ENCODE peak calls at places on chromosomes 2 and 18, in five cellular contexts. X is astrocyte of the spinal cord, V is ascending aorta, P is GM06990, J is heart right ventricle. B is an unnamed sample.

GRCh38 chr2:148959745-148960144 is 78.8 kb upstream of the LYPD6B start:
- DNase-seq in V (no peak), X (no peak), J (no peak), P (no peak), B (no peak)

GRCh38 chr2:218263817-218264611 is 3.2 kb downstream of the GPBAR1 start:
- DNase-seq in J (no peak), V (no peak), X (no peak), P (no peak), B (no peak)

GRCh38 chr2:126674075-126674744 is 18.3 kb downstream of the GYPC start:
- DNase-seq in J (no peak), P (no peak), X (no peak), V (no peak), B (no peak)

GRCh38 chr2:11492720-11493119 is 26.8 kb upstream of the E2F6 start:
- DNase-seq in X (no peak), J (no peak), V (no peak), P (no peak), B (no peak)

GRCh38 chr2:102606353-102606752 is 13.0 kb upstream of the SLC9A2 start:
- DNase-seq in V (no peak), J (no peak), X (no peak), P (no peak), B (no peak)

GRCh38 chr2:217371681-217372297 is 511.9 kb upstream of the TNP1 start:
- DNase-seq in X (no peak), V (no peak), J (no peak), P (no peak), B (no peak)

GRCh38 chr2:45652090-45653050 is 895 bp downstream of the PRKCE start:
- DNase-seq in V (peak; percentile 15), X (peak; percentile 53), J (peak; percentile 41), P (peak; percentile 55), B (no peak)

GRCh38 chr2:20067992-20068727 is 16.7 kb upstream of the LAPTM4A start:
- DNase-seq in P (no peak), J (no peak), X (peak; percentile 88), V (no peak), B (no peak)

GRCh38 chr2:52238782-52239181 is 1206.8 kb upstream of the NRXN1 start:
- DNase-seq in V (no peak), X (no peak), P (no peak), J (no peak), B (no peak)

GRCh38 chr2:186426153-186427016 is 59.7 kb upstream of the ZC3H15 start:
- DNase-seq in P (peak; percentile 29), X (no peak), J (no peak), V (no peak), B (no peak)

GRCh38 chr2:132581917-132582316 is 88.1 kb downstream of the LYPD1 start:
- DNase-seq in V (no peak), P (no peak), J (no peak), X (no peak), B (no peak)

GRCh38 chr2:10448646-10449480 is 736 bp upstream of the ODC1 start:
- DNase-seq in J (peak; percentile 86), X (peak; percentile 85), V (peak; percentile 63), P (no peak), B (peak; percentile 53)
- TF ChIP-seq CTCF in J (no peak), X (peak; percentile 24), V (peak; percentile 29), P (no peak), B (no peak)

DNA sequence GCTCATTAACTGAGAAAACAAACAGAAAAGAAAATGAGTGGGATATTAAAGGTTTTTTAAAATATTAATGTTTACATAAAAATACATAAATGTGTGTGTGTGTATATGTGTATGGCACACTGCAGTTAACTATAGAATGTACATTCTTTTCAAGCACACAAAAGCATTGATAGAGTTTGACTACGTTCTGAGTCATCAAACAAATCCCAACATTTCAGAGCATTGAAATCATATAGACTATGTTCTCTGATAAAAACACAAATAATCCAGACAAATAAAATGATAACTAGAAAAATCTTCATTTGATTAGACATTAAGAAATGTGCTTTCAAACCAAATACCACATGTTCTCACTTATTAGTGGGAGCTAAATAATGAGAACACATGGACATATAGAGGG is 84.3 kb upstream of the CELF4 start:
- DNase-seq in P (no peak), J (no peak), V (no peak), X (no peak), B (no peak)
- TF ChIP-seq CTCF in P (no peak), J (no peak), V (no peak), X (no peak), B (no peak)

DNA sequence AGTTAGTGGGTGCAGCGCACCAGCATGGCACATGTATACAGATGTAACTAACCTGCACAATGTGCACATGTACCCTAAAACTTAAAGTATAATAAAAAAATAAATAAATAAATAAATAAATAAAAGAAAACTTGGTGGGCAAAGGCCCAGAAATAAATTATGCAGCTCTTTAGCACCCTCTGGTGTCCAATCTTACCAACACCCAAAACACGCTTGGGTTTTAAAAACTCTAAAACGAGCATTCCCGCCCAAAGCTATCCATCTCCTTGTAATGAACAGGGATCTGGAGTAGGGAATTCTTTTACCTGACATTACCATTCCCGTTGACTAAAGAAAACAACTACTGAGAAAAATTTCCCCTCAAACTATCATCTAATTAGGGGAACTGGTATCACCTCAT is 2005.9 kb upstream of the CELF4 start:
- DNase-seq in P (no peak), J (no peak), X (peak; percentile 22), V (no peak), B (no peak)
- TF ChIP-seq CTCF in P (peak; percentile 22), J (no peak), X (peak; percentile 37), V (no peak), B (no peak)

DNA sequence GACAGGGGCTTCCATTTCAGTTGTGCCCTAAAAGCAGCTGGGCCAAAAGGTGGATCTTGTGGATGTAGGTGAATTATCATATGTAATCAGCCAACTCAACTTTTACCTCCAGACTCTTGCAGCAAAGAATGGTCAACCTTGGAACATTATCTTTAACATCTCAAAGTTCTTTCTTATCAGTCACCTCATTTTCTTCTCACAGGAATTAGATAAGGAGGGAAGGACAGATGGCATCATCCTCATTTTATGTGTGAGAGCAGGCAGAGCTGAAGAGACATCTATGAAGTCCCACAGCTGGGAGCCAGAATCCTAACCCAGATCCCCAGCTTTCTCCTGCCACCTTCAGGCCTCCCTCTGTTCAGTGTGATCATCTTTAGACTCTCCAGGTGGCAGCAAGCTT is 182.1 kb downstream of the MGAT5 start:
- DNase-seq in J (no peak), V (no peak), X (no peak), P (no peak), B (no peak)
- TF ChIP-seq CTCF in J (no peak), V (no peak), X (no peak), P (no peak), B (no peak)

GRCh38 chr2:43511199-43511598 is 84.6 kb downstream of the THADA start:
- DNase-seq in J (no peak), P (no peak), V (no peak), X (no peak), B (no peak)
- TF ChIP-seq CTCF in J (no peak), P (no peak), V (no peak), X (no peak), B (no peak)